ENCODE peak calls at places on chromosomes 13 and 19, in five cellular contexts. One of them, this sample, is unnamed.

GRCh38 chr13:25905411-25906010 is 146.3 kb downstream of the SHISA2 start:
- DNase-seq in trophoblast cell: no peak
- DNase-seq in neuronal stem cell: no peak
- DNase-seq in H1: no peak
- DNase-seq in H9: no peak
- DNase-seq in this sample: no peak

GRCh38 chr13:99980201-99981114 is 1.1 kb upstream of the ZIC2 start:
- DNase-seq in trophoblast cell: peak; percentile 63
- DNase-seq in neuronal stem cell: peak; percentile 62
- DNase-seq in H1: peak; percentile 85
- DNase-seq in H9: peak; percentile 89
- DNase-seq in this sample: peak; percentile 54

GRCh38 chr19:7924651-7925170 is 1.2 kb downstream of the CTXN1 start:
- DNase-seq in trophoblast cell: no peak
- DNase-seq in neuronal stem cell: no peak
- DNase-seq in H1: peak; percentile 62
- DNase-seq in H9: no peak
- DNase-seq in this sample: no peak

GRCh38 chr19:48859711-48860572 is 8.5 kb downstream of the PLEKHA4 start:
- DNase-seq in trophoblast cell: peak; percentile 98
- DNase-seq in neuronal stem cell: no peak
- DNase-seq in H1: peak; percentile 63
- DNase-seq in H9: peak; percentile 95
- DNase-seq in this sample: no peak

GRCh38 chr19:47509170-47509847 is 5.6 kb downstream of the NAPA start:
- DNase-seq in trophoblast cell: no peak
- DNase-seq in neuronal stem cell: no peak
- DNase-seq in H1: no peak
- DNase-seq in H9: no peak
- DNase-seq in this sample: no peak

GRCh38 chr13:114131581-114132418 is 623 bp downstream of the RASA3 start:
- DNase-seq in trophoblast cell: no peak
- DNase-seq in neuronal stem cell: no peak
- DNase-seq in H1: no peak
- DNase-seq in H9: no peak
- DNase-seq in this sample: no peak

GRCh38 chr19:46515879-46516350 is 20.2 kb upstream of the PNMA8B start:
- DNase-seq in trophoblast cell: peak; percentile 55
- DNase-seq in neuronal stem cell: no peak
- DNase-seq in H1: peak; percentile 49
- DNase-seq in H9: peak; percentile 35
- DNase-seq in this sample: peak; percentile 70

GRCh38 chr19:53554804-53555203 is 16.9 kb downstream of the ZNF331 start:
- DNase-seq in trophoblast cell: no peak
- DNase-seq in neuronal stem cell: no peak
- DNase-seq in H1: no peak
- DNase-seq in H9: no peak
- DNase-seq in this sample: no peak

GRCh38 chr19:38386968-38387549 is 775 bp downstream of the GGN start:
- DNase-seq in trophoblast cell: no peak
- DNase-seq in neuronal stem cell: no peak
- DNase-seq in H1: no peak
- DNase-seq in H9: no peak
- DNase-seq in this sample: no peak

GRCh38 chr13:52738719-52739467 is 727 bp downstream of the CNMD start:
- DNase-seq in trophoblast cell: peak; percentile 6
- DNase-seq in neuronal stem cell: peak; percentile 61
- DNase-seq in H1: peak; percentile 82
- DNase-seq in H9: peak; percentile 62
- DNase-seq in this sample: peak; percentile 10

GRCh38 chr19:35114656-35115537 is 726 bp upstream of the FXYD3 start:
- DNase-seq in trophoblast cell: peak; percentile 62
- DNase-seq in neuronal stem cell: peak; percentile 91
- DNase-seq in H1: peak; percentile 99
- DNase-seq in H9: peak; percentile 87
- DNase-seq in this sample: peak; percentile 47

GRCh38 chr13:102003848-102004570 is 397.8 kb downstream of the FGF14 start:
- DNase-seq in trophoblast cell: peak; percentile 27
- DNase-seq in neuronal stem cell: no peak
- DNase-seq in H1: no peak
- DNase-seq in H9: no peak
- DNase-seq in this sample: no peak

GRCh38 chr19:43432866-43433673 is 18.4 kb downstream of the TEX101 start:
- DNase-seq in trophoblast cell: peak; percentile 81
- DNase-seq in neuronal stem cell: peak; percentile 48
- DNase-seq in H1: peak; percentile 82
- DNase-seq in H9: peak; percentile 86
- DNase-seq in this sample: peak; percentile 47

GRCh38 chr13:83919775-83920174 is 37.5 kb upstream of the SLITRK1 start:
- DNase-seq in trophoblast cell: no peak
- DNase-seq in neuronal stem cell: no peak
- DNase-seq in H1: no peak
- DNase-seq in H9: no peak
- DNase-seq in this sample: no peak

GRCh38 chr19:48870048-48870447 is 1.6 kb upstream of the PLEKHA4 start:
- DNase-seq in trophoblast cell: no peak
- DNase-seq in neuronal stem cell: no peak
- DNase-seq in H1: no peak
- DNase-seq in H9: no peak
- DNase-seq in this sample: no peak

GRCh38 chr19:39936020-39936419 is 1.6 kb upstream of the FCGBP start:
- DNase-seq in trophoblast cell: no peak
- DNase-seq in neuronal stem cell: no peak
- DNase-seq in H1: no peak
- DNase-seq in H9: no peak
- DNase-seq in this sample: no peak

GRCh38 chr13:48004201-48004600 is 3.1 kb upstream of the SUCLA2 start:
- DNase-seq in trophoblast cell: no peak
- DNase-seq in neuronal stem cell: no peak
- DNase-seq in H1: no peak
- DNase-seq in H9: peak; percentile 34
- DNase-seq in this sample: no peak

GRCh38 chr13:46575843-46576242 is 22.9 kb downstream of the LRCH1 start:
- DNase-seq in trophoblast cell: no peak
- DNase-seq in neuronal stem cell: no peak
- DNase-seq in H1: no peak
- DNase-seq in H9: no peak
- DNase-seq in this sample: peak; percentile 69

GRCh38 chr19:51546650-51547396 is 15.4 kb upstream of the SIGLEC6 start:
- DNase-seq in trophoblast cell: peak; percentile 40
- DNase-seq in neuronal stem cell: no peak
- DNase-seq in H1: no peak
- DNase-seq in H9: no peak
- DNase-seq in this sample: peak; percentile 69

GRCh38 chr19:2573916-2574315 is 98.0 kb downstream of the GADD45B start:
- DNase-seq in trophoblast cell: no peak
- DNase-seq in neuronal stem cell: no peak
- DNase-seq in H1: no peak
- DNase-seq in H9: no peak
- DNase-seq in this sample: no peak

GRCh38 chr13:27264181-27264580 is 6.4 kb upstream of the RASL11A start:
- DNase-seq in trophoblast cell: no peak
- DNase-seq in neuronal stem cell: no peak
- DNase-seq in H1: no peak
- DNase-seq in H9: no peak
- DNase-seq in this sample: peak; percentile 84

GRCh38 chr13:27261376-27261775 is 9.3 kb upstream of the RASL11A start:
- DNase-seq in trophoblast cell: peak; percentile 74
- DNase-seq in neuronal stem cell: no peak
- DNase-seq in H1: no peak
- DNase-seq in H9: no peak
- DNase-seq in this sample: no peak

GRCh38 chr13:27264648-27265047 is 6.0 kb upstream of the RASL11A start:
- DNase-seq in trophoblast cell: no peak
- DNase-seq in neuronal stem cell: no peak
- DNase-seq in H1: no peak
- DNase-seq in H9: no peak
- DNase-seq in this sample: no peak

GRCh38 chr13:27262546-27262945 is 8.1 kb upstream of the RASL11A start:
- DNase-seq in trophoblast cell: no peak
- DNase-seq in neuronal stem cell: no peak
- DNase-seq in H1: no peak
- DNase-seq in H9: no peak
- DNase-seq in this sample: no peak

DNA sequence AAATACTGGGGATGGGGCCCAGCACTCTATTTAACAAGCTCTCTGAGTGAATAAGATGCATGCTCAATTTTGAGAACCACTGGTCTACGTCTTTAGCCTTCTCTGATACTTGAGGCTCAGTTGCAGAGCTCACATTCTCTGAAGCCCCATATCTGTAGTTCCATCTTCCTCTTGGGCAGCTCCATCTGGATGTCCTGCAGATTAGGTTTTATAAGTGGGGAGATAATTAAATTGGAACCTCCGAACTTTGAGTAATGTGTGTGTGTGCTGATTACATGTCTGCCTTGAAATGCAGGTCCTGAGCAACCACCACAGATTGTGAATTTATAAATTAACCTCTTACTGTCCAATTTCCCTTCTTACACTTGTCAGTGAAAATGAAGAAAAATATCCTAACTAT is 7.2 kb upstream of the RASL11A start:
- DNase-seq in trophoblast cell: no peak
- DNase-seq in neuronal stem cell: no peak
- DNase-seq in H1: no peak
- DNase-seq in H9: no peak
- DNase-seq in this sample: no peak
- H3K4me2 ChIP-seq in trophoblast cell: no peak overlapping the region
- H3K4me2 ChIP-seq in neuronal stem cell: no peak overlapping the region
- H3K4me2 ChIP-seq in H1: no peak overlapping the region
- H3K4me2 ChIP-seq in H9: no peak overlapping the region
- H3K4me2 ChIP-seq in this sample: no peak overlapping the region

GRCh38 chr19:41977916-41978315 is 16.1 kb downstream of the ATP1A3 start:
- DNase-seq in trophoblast cell: no peak
- DNase-seq in neuronal stem cell: no peak
- DNase-seq in H1: no peak
- DNase-seq in H9: peak; percentile 17
- DNase-seq in this sample: no peak
- H2BK12ac ChIP-seq in trophoblast cell: no peak overlapping the region
- H2BK12ac ChIP-seq in neuronal stem cell: no peak overlapping the region
- H2BK12ac ChIP-seq in H1: no peak overlapping the region
- H2BK12ac ChIP-seq in H9: no peak overlapping the region
- H2BK12ac ChIP-seq in this sample: no peak overlapping the region

GRCh38 chr13:75636339-75637095 is 387 bp downstream of the LMO7 start:
- DNase-seq in trophoblast cell: peak; percentile 68
- DNase-seq in neuronal stem cell: peak; percentile 32
- DNase-seq in H1: peak; percentile 76
- DNase-seq in H9: peak; percentile 69
- DNase-seq in this sample: peak; percentile 61

GRCh38 chr13:75637101-75637774 is 1.1 kb downstream of the LMO7 start:
- DNase-seq in trophoblast cell: no peak
- DNase-seq in neuronal stem cell: no peak
- DNase-seq in H1: no peak
- DNase-seq in H9: no peak
- DNase-seq in this sample: peak; percentile 44

GRCh38 chr13:75635621-75636338 is at the start of gene LMO7:
- DNase-seq in trophoblast cell: peak; percentile 89
- DNase-seq in neuronal stem cell: peak; percentile 43
- DNase-seq in H1: peak; percentile 84
- DNase-seq in H9: peak; percentile 82
- DNase-seq in this sample: peak; percentile 72

GRCh38 chr13:75633285-75633684 is 2.8 kb upstream of the LMO7 start:
- DNase-seq in trophoblast cell: no peak
- DNase-seq in neuronal stem cell: no peak
- DNase-seq in H1: no peak
- DNase-seq in H9: no peak
- DNase-seq in this sample: peak; percentile 92

DNA sequence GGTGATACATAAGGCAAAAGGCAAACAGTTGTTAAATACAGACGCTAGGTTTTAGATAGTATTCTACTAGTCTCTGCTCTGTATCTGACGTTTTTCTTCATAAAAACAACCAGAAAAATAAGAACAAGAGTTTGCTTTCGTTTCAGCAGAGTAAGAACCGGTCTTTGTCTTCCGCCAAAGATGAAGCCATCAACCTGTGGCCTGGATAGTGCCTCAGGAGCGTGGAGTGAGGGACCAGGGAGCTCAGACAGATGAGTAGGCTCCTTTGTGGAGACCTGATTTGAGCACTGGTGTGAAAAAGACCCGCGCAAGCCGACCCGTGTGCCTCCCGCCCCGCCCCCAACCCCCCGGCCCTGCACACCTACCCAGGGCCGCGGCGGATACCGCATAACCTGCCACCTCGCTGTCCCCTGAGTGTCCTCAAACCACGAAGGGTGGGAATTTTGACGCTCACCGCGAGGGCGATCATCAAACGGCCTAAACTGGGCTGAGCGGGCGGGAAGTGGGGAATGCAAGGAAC is 969 bp upstream of the LMO7 start:
- DNase-seq in trophoblast cell: peak; percentile 66
- DNase-seq in neuronal stem cell: no peak
- DNase-seq in H1: no peak
- DNase-seq in H9: peak; percentile 46
- DNase-seq in this sample: peak; percentile 50
- H4K8ac ChIP-seq in trophoblast cell: peak overlapping the region; percentile 96
- H4K8ac ChIP-seq in neuronal stem cell: no peak overlapping the region
- H4K8ac ChIP-seq in H1: peak overlapping the region; percentile 96
- H4K8ac ChIP-seq in H9: no peak overlapping the region
- H4K8ac ChIP-seq in this sample: peak overlapping the region; percentile 57

GRCh38 chr13:54949735-54950134 is 1921.1 kb downstream of the OLFM4 start:
- DNase-seq in trophoblast cell: no peak
- DNase-seq in neuronal stem cell: no peak
- DNase-seq in H1: no peak
- DNase-seq in H9: no peak
- DNase-seq in this sample: no peak

GRCh38 chr13:54950546-54950945 is 1921.9 kb downstream of the OLFM4 start:
- DNase-seq in trophoblast cell: no peak
- DNase-seq in neuronal stem cell: no peak
- DNase-seq in H1: no peak
- DNase-seq in H9: no peak
- DNase-seq in this sample: no peak

GRCh38 chr13:54945978-54946377 is 1917.4 kb downstream of the OLFM4 start:
- DNase-seq in trophoblast cell: no peak
- DNase-seq in neuronal stem cell: no peak
- DNase-seq in H1: no peak
- DNase-seq in H9: no peak
- DNase-seq in this sample: no peak
- H3K4me2 ChIP-seq in trophoblast cell: no peak overlapping the region
- H3K4me2 ChIP-seq in neuronal stem cell: no peak overlapping the region
- H3K4me2 ChIP-seq in H1: peak overlapping the region; percentile 29
- H3K4me2 ChIP-seq in H9: no peak overlapping the region
- H3K4me2 ChIP-seq in this sample: no peak overlapping the region

DNA sequence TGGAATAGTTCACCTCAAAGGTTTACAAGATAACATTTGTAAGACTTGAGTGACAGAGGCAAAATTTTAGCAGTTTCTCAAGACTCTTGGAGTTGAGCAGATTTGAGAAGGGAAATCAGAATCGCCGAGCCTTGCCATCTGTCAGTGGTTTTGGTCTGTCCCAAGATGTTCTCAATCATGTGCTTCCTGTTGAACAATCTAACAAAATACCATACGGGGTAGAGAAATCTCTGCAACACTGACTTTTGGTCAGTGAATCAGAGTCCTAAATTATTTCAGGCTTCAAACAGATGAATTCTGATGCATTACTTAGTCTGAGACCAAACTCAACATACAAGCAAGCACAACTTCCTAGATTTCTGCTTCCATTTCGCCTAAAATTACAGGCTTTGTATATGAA is 3.8 kb downstream of the KCTD12 start:
- DNase-seq in trophoblast cell: peak; percentile 28
- DNase-seq in neuronal stem cell: no peak
- DNase-seq in H1: no peak
- DNase-seq in H9: no peak
- DNase-seq in this sample: peak; percentile 24
- H2BK12ac ChIP-seq in trophoblast cell: no peak overlapping the region
- H2BK12ac ChIP-seq in neuronal stem cell: no peak overlapping the region
- H2BK12ac ChIP-seq in H1: no peak overlapping the region
- H2BK12ac ChIP-seq in H9: no peak overlapping the region
- H2BK12ac ChIP-seq in this sample: no peak overlapping the region